ENCODE peak calls at places on chromosomes 7 and 10, in ten cellular contexts. One of them, this sample, is unnamed.

GRCh38 chr10:108684431-108684830 is 1238.9 kb downstream of the XPNPEP1 start:
- DNase-seq in GM10248: no peak
- DNase-seq in M059J: peak; percentile 30
- DNase-seq in GM19239: no peak
- DNase-seq in B cell: no peak
- DNase-seq in nephron progenitor cell: no peak
- DNase-seq in AG08395: no peak
- DNase-seq in gastrocnemius medialis: no peak
- DNase-seq in right cardiac atrium: no peak
- DNase-seq in iPS-NIHi11: no peak
- DNase-seq in this sample: no peak

GRCh38 chr7:30652132-30652531 is 30.1 kb downstream of the CRHR2 start:
- DNase-seq in GM10248: no peak
- DNase-seq in M059J: no peak
- DNase-seq in GM19239: no peak
- DNase-seq in B cell: no peak
- DNase-seq in nephron progenitor cell: no peak
- DNase-seq in AG08395: no peak
- DNase-seq in gastrocnemius medialis: no peak
- DNase-seq in right cardiac atrium: peak; percentile 30
- DNase-seq in iPS-NIHi11: no peak
- DNase-seq in this sample: no peak

GRCh38 chr10:125146791-125147604 is 13.4 kb downstream of the CTBP2 start:
- DNase-seq in GM10248: peak; percentile 43
- DNase-seq in M059J: no peak
- DNase-seq in GM19239: no peak
- DNase-seq in B cell: peak; percentile 16
- DNase-seq in nephron progenitor cell: no peak
- DNase-seq in AG08395: peak; percentile 54
- DNase-seq in gastrocnemius medialis: peak; percentile 51
- DNase-seq in right cardiac atrium: peak; percentile 39
- DNase-seq in iPS-NIHi11: no peak
- DNase-seq in this sample: peak; percentile 89

GRCh38 chr7:24725554-24726260 is 31.6 kb downstream of the GSDME start:
- DNase-seq in GM10248: no peak
- DNase-seq in M059J: no peak
- DNase-seq in GM19239: no peak
- DNase-seq in B cell: no peak
- DNase-seq in nephron progenitor cell: no peak
- DNase-seq in AG08395: no peak
- DNase-seq in gastrocnemius medialis: no peak
- DNase-seq in right cardiac atrium: peak; percentile 86
- DNase-seq in iPS-NIHi11: peak; percentile 49
- DNase-seq in this sample: no peak

GRCh38 chr10:108556176-108556575 is 1367.1 kb downstream of the XPNPEP1 start:
- DNase-seq in GM10248: no peak
- DNase-seq in M059J: peak; percentile 32
- DNase-seq in GM19239: no peak
- DNase-seq in B cell: no peak
- DNase-seq in nephron progenitor cell: no peak
- DNase-seq in AG08395: no peak
- DNase-seq in gastrocnemius medialis: no peak
- DNase-seq in right cardiac atrium: no peak
- DNase-seq in iPS-NIHi11: no peak
- DNase-seq in this sample: no peak

GRCh38 chr10:28217848-28218247 is 85.0 kb downstream of the MPP7 start:
- DNase-seq in GM10248: no peak
- DNase-seq in M059J: peak; percentile 83
- DNase-seq in GM19239: no peak
- DNase-seq in B cell: no peak
- DNase-seq in nephron progenitor cell: no peak
- DNase-seq in AG08395: peak; percentile 74
- DNase-seq in gastrocnemius medialis: no peak
- DNase-seq in right cardiac atrium: no peak
- DNase-seq in iPS-NIHi11: no peak
- DNase-seq in this sample: peak; percentile 48

GRCh38 chr7:36726806-36727503 is 2.7 kb upstream of the AOAH start:
- DNase-seq in GM10248: no peak
- DNase-seq in M059J: peak; percentile 12
- DNase-seq in GM19239: no peak
- DNase-seq in B cell: no peak
- DNase-seq in nephron progenitor cell: no peak
- DNase-seq in AG08395: no peak
- DNase-seq in gastrocnemius medialis: no peak
- DNase-seq in right cardiac atrium: no peak
- DNase-seq in iPS-NIHi11: no peak
- DNase-seq in this sample: no peak

GRCh38 chr10:113058175-113058961 is 108.3 kb downstream of the TCF7L2 start:
- DNase-seq in GM10248: no peak
- DNase-seq in M059J: no peak
- DNase-seq in GM19239: no peak
- DNase-seq in B cell: no peak
- DNase-seq in nephron progenitor cell: no peak
- DNase-seq in AG08395: peak; percentile 64
- DNase-seq in gastrocnemius medialis: no peak
- DNase-seq in right cardiac atrium: no peak
- DNase-seq in iPS-NIHi11: peak; percentile 41
- DNase-seq in this sample: peak; percentile 41

GRCh38 chr10:23194471-23194965 is 2.4 kb downstream of the PTF1A start:
- DNase-seq in GM10248: peak; percentile 12
- DNase-seq in M059J: no peak
- DNase-seq in GM19239: no peak
- DNase-seq in B cell: no peak
- DNase-seq in nephron progenitor cell: no peak
- DNase-seq in AG08395: no peak
- DNase-seq in gastrocnemius medialis: no peak
- DNase-seq in right cardiac atrium: no peak
- DNase-seq in iPS-NIHi11: no peak
- DNase-seq in this sample: no peak

GRCh38 chr7:54995631-54996340 is 23.0 kb upstream of the EGFR start:
- DNase-seq in GM10248: peak; percentile 30
- DNase-seq in M059J: peak; percentile 93
- DNase-seq in GM19239: no peak
- DNase-seq in B cell: no peak
- DNase-seq in nephron progenitor cell: no peak
- DNase-seq in AG08395: no peak
- DNase-seq in gastrocnemius medialis: no peak
- DNase-seq in right cardiac atrium: no peak
- DNase-seq in iPS-NIHi11: no peak
- DNase-seq in this sample: peak; percentile 96

GRCh38 chr7:151863386-151864079 is 13.4 kb downstream of the PRKAG2 start:
- DNase-seq in GM10248: no peak
- DNase-seq in M059J: no peak
- DNase-seq in GM19239: no peak
- DNase-seq in B cell: peak; percentile 21
- DNase-seq in nephron progenitor cell: no peak
- DNase-seq in AG08395: no peak
- DNase-seq in gastrocnemius medialis: no peak
- DNase-seq in right cardiac atrium: no peak
- DNase-seq in iPS-NIHi11: peak; percentile 52
- DNase-seq in this sample: no peak

GRCh38 chr7:45657890-45658715 is 83.9 kb downstream of the ADCY1 start:
- DNase-seq in GM10248: no peak
- DNase-seq in M059J: no peak
- DNase-seq in GM19239: no peak
- DNase-seq in B cell: no peak
- DNase-seq in nephron progenitor cell: no peak
- DNase-seq in AG08395: no peak
- DNase-seq in gastrocnemius medialis: no peak
- DNase-seq in right cardiac atrium: no peak
- DNase-seq in iPS-NIHi11: no peak
- DNase-seq in this sample: no peak

GRCh38 chr10:102729090-102730026 is 14.4 kb upstream of the WBP1L start:
- DNase-seq in GM10248: peak; percentile 77
- DNase-seq in M059J: peak; percentile 71
- DNase-seq in GM19239: no peak
- DNase-seq in B cell: peak; percentile 60
- DNase-seq in nephron progenitor cell: peak; percentile 93
- DNase-seq in AG08395: peak; percentile 92
- DNase-seq in gastrocnemius medialis: peak; percentile 85
- DNase-seq in right cardiac atrium: peak; percentile 95
- DNase-seq in iPS-NIHi11: peak; percentile 92
- DNase-seq in this sample: peak; percentile 50

GRCh38 chr10:78864761-78865517 is 203.8 kb upstream of the ZMIZ1 start:
- DNase-seq in GM10248: no peak
- DNase-seq in M059J: no peak
- DNase-seq in GM19239: no peak
- DNase-seq in B cell: no peak
- DNase-seq in nephron progenitor cell: no peak
- DNase-seq in AG08395: no peak
- DNase-seq in gastrocnemius medialis: no peak
- DNase-seq in right cardiac atrium: no peak
- DNase-seq in iPS-NIHi11: no peak
- DNase-seq in this sample: no peak

GRCh38 chr7:116952640-116953371 is 495 bp upstream of the ST7 start:
- DNase-seq in GM10248: no peak
- DNase-seq in M059J: peak; percentile 68
- DNase-seq in GM19239: no peak
- DNase-seq in B cell: no peak
- DNase-seq in nephron progenitor cell: peak; percentile 20
- DNase-seq in AG08395: no peak
- DNase-seq in gastrocnemius medialis: peak; percentile 52
- DNase-seq in right cardiac atrium: peak; percentile 91
- DNase-seq in iPS-NIHi11: peak; percentile 39
- DNase-seq in this sample: no peak

GRCh38 chr7:103888603-103889153 is 100.8 kb downstream of the RELN start:
- DNase-seq in GM10248: no peak
- DNase-seq in M059J: no peak
- DNase-seq in GM19239: no peak
- DNase-seq in B cell: no peak
- DNase-seq in nephron progenitor cell: no peak
- DNase-seq in AG08395: no peak
- DNase-seq in gastrocnemius medialis: no peak
- DNase-seq in right cardiac atrium: no peak
- DNase-seq in iPS-NIHi11: no peak
- DNase-seq in this sample: no peak

GRCh38 chr7:16846611-16847165 is 35.1 kb downstream of the AGR3 start:
- DNase-seq in GM10248: no peak
- DNase-seq in M059J: no peak
- DNase-seq in GM19239: no peak
- DNase-seq in B cell: no peak
- DNase-seq in nephron progenitor cell: no peak
- DNase-seq in AG08395: no peak
- DNase-seq in gastrocnemius medialis: no peak
- DNase-seq in right cardiac atrium: no peak
- DNase-seq in iPS-NIHi11: no peak
- DNase-seq in this sample: no peak

GRCh38 chr10:8616166-8616565 is 561.7 kb downstream of the GATA3 start:
- DNase-seq in GM10248: peak; percentile 19
- DNase-seq in M059J: no peak
- DNase-seq in GM19239: no peak
- DNase-seq in B cell: peak; percentile 33
- DNase-seq in nephron progenitor cell: no peak
- DNase-seq in AG08395: no peak
- DNase-seq in gastrocnemius medialis: no peak
- DNase-seq in right cardiac atrium: no peak
- DNase-seq in iPS-NIHi11: no peak
- DNase-seq in this sample: peak; percentile 26

GRCh38 chr7:77752016-77752415 is 46.2 kb downstream of the TMEM60 start:
- DNase-seq in GM10248: no peak
- DNase-seq in M059J: no peak
- DNase-seq in GM19239: no peak
- DNase-seq in B cell: no peak
- DNase-seq in nephron progenitor cell: no peak
- DNase-seq in AG08395: no peak
- DNase-seq in gastrocnemius medialis: no peak
- DNase-seq in right cardiac atrium: no peak
- DNase-seq in iPS-NIHi11: no peak
- DNase-seq in this sample: no peak